ENCODE peak calls at places on chromosomes 6 and 20, in six cellular contexts. U is ovary, Q is colonic mucosa, T is lower lobe of right lung, B is breast epithelium, F is transverse colon. X is an unnamed sample.

GRCh38 chr6:47741807-47742206 is 40.0 kb upstream of the OPN5 start:
- DNase-seq in U (no peak), Q (peak; percentile 40), T (no peak), B (no peak), F (peak; percentile 40), X (no peak)

GRCh38 chr6:52541135-52541534 is 35.7 kb downstream of the TRAM2 start:
- DNase-seq in U (no peak), Q (no peak), T (no peak), B (no peak), F (no peak), X (no peak)

GRCh38 chr6:114344216-114344970 is 1.6 kb upstream of the HS3ST5 start:
- DNase-seq in U (no peak), Q (no peak), T (no peak), B (no peak), F (no peak), X (no peak)

GRCh38 chr6:157200117-157200516 is 123.2 kb downstream of the TMEM242 start:
- DNase-seq in U (no peak), Q (no peak), T (no peak), B (no peak), F (no peak), X (no peak)

GRCh38 chr6:113401231-113401630 is 455.9 kb upstream of the MARCKS start:
- DNase-seq in U (no peak), Q (no peak), T (no peak), B (no peak), F (no peak), X (no peak)

GRCh38 chr20:35312348-35312747 is 20.1 kb upstream of the FAM83C start:
- DNase-seq in U (no peak), Q (no peak), T (no peak), B (no peak), F (no peak), X (no peak)

GRCh38 chr20:17556842-17557674 is 12.8 kb upstream of the DSTN start:
- DNase-seq in U (peak; percentile 79), Q (peak; percentile 58), T (peak; percentile 74), B (peak; percentile 95), F (peak; percentile 73), X (no peak)

GRCh38 chr6:167956983-167957492 is 40.4 kb upstream of the KIF25 start:
- DNase-seq in U (no peak), Q (no peak), T (no peak), B (no peak), F (no peak), X (no peak)

GRCh38 chr20:38213607-38213940 is 47.0 kb downstream of the KIAA1755 start:
- DNase-seq in U (no peak), Q (no peak), T (no peak), B (no peak), F (no peak), X (no peak)

GRCh38 chr6:157613011-157613522 is 210.0 kb upstream of the SNX9 start:
- DNase-seq in U (no peak), Q (no peak), T (no peak), B (no peak), F (no peak), X (no peak)

DNA sequence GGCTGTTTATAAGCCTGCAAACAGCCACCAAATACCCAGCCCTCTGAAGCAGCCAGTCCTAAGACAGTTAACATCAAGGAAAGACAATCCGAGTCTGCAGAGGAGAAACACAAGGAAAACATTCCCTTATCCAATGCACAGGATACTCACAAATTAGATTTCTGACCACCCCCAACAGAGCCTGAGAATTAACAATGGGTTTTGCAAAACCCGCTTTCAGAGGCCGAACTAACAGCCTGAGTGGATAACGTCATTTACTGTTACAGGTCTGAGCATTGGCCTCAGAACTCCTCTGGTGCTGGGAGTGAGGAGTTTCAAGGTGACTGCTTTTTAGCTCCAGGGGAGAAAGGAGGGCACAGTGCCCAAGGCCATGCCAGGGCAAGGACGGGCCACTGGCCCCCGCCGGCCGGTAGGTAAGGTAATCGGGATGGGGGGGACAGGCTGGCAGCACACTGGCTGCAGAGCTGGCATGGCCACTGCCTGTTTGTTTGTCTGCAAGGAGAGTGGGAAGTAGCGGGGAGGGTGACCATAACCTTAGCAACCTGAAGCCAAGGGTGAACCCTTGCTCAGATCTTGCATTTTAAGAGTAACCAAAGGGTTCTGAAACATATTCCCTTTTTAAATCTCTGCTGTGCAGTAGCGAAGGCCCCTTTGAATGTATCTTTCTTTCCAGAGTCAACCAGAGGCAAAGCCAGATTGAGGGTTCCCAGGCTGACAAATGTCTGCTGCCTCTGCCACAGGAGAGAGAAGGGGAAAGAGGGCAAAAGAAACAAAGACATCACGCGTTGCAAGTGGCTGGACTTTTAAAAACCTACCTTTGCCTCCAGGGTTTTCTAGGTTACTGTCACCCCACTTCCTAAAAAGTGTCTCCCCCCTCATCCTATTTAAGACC is 3.9 kb downstream of the ZMYND8 start:
- DNase-seq in U (peak; percentile 67), Q (peak; percentile 38), T (peak; percentile 66), B (no peak), F (peak; percentile 32), X (no peak)
- H3K4me1 ChIP-seq in U (peaks cover 43% of the 10 kb centered on the region), Q (peaks cover 18% of the 10 kb centered on the region), T (peaks cover 100% of the 10 kb centered on the region), B (peaks cover 27% of the 10 kb centered on the region), F (peaks cover 100% of the 10 kb centered on the region), X (peaks cover 97% of the 10 kb centered on the region)

GRCh38 chr6:143955971-143956370 is 52.1 kb downstream of the PLAGL1 start:
- DNase-seq in U (no peak), Q (no peak), T (no peak), B (no peak), F (no peak), X (no peak)

GRCh38 chr6:143958839-143959399 is 49.1 kb downstream of the PLAGL1 start:
- DNase-seq in U (no peak), Q (no peak), T (no peak), B (no peak), F (no peak), X (no peak)

GRCh38 chr6:143959865-143960264 is 48.2 kb downstream of the PLAGL1 start:
- DNase-seq in U (no peak), Q (no peak), T (no peak), B (no peak), F (no peak), X (no peak)

GRCh38 chr6:143953922-143954321 is 54.1 kb downstream of the PLAGL1 start:
- DNase-seq in U (no peak), Q (no peak), T (no peak), B (no peak), F (no peak), X (no peak)

GRCh38 chr6:143957679-143958274 is 50.3 kb downstream of the PLAGL1 start:
- DNase-seq in U (no peak), Q (no peak), T (no peak), B (no peak), F (no peak), X (no peak)
- H3K4me3 ChIP-seq in U (no peak overlapping the region), Q (no peak overlapping the region), T (no peak overlapping the region), B (no peak overlapping the region), F (no peak overlapping the region), X (no peak overlapping the region)

GRCh38 chr6:3665608-3666007 is 85.9 kb downstream of the PXDC1 start:
- DNase-seq in U (no peak), Q (no peak), T (no peak), B (no peak), F (no peak), X (no peak)

GRCh38 chr6:3664641-3665041 is 86.9 kb downstream of the PXDC1 start:
- DNase-seq in U (no peak), Q (no peak), T (no peak), B (peak; percentile 22), F (no peak), X (no peak)

GRCh38 chr6:3671382-3671781 is 80.1 kb downstream of the PXDC1 start:
- DNase-seq in U (no peak), Q (no peak), T (no peak), B (no peak), F (no peak), X (no peak)

GRCh38 chr6:3669916-3670315 is 81.6 kb downstream of the PXDC1 start:
- DNase-seq in U (no peak), Q (no peak), T (no peak), B (no peak), F (no peak), X (no peak)
- H3K27ac ChIP-seq in U (no peak overlapping the region), Q (no peak overlapping the region), T (no peak overlapping the region), B (no peak overlapping the region), F (no peak overlapping the region), X (no peak overlapping the region)

DNA sequence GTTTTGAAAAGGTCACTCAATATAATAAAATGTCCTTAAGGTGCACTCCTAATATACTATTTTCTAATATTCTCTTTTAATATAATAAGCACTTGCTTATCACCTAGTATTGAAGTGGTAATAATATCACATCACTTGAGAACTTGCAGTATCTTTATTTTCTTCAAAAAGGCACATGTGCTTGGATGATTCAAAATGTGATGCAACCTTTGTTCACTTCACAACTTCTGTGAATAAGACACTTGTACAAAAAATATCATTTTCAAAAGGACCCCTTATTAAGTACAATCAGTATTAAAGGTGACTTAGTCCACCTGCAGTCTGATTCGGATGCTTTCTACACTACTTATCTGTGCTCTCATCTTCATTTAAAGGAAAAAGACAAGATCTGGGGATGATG is 3.4 kb downstream of the PRELID3B start:
- DNase-seq in U (no peak), Q (no peak), T (no peak), B (no peak), F (no peak), X (no peak)
- H3K4me1 ChIP-seq in U (peaks cover 8% of the 10 kb centered on the region), Q (peaks cover 22% of the 10 kb centered on the region), T (peaks cover 34% of the 10 kb centered on the region), B (no peaks in the 10 kb centered on the region), F (peaks cover 49% of the 10 kb centered on the region), X (peaks cover 58% of the 10 kb centered on the region)

GRCh38 chr6:33018418-33018817 is 9.0 kb upstream of the HLA-DOA start:
- DNase-seq in U (no peak), Q (no peak), T (no peak), B (no peak), F (no peak), X (no peak)
- H3K4me3 ChIP-seq in U (no peak overlapping the region), Q (no peak overlapping the region), T (peak overlapping the region; percentile 34), B (no peak overlapping the region), F (no peak overlapping the region), X (no peak overlapping the region)

GRCh38 chr20:62888406-62888805 is 26.8 kb upstream of the TCFL5 start:
- DNase-seq in U (no peak), Q (no peak), T (peak; percentile 28), B (no peak), F (no peak), X (no peak)
- H3K27ac ChIP-seq in U (no peak overlapping the region), Q (no peak overlapping the region), T (no peak overlapping the region), B (no peak overlapping the region), F (no peak overlapping the region), X (no peak overlapping the region)

DNA sequence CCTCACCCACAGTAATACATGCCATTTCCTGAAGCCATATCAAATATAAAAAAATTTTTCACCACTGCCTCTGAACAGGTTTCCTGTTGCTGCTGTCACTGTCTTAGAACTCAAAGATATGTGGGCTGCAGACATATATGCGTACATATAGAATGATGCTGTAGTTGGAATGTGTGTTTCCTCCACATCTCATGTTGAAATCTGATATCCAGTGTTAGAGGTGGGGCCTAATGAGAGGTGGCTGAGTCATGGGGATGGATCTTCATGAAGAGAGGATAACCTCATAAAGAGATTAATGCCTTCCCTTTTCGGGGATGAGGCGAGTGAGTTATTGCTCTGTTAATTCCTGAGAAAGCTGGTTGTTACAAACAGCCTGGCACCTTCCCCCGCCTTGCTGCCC is 7.7 kb upstream of the SCP2D1 start:
- DNase-seq in U (no peak), Q (no peak), T (no peak), B (no peak), F (no peak), X (no peak)
- H3K4me1 ChIP-seq in U (no peaks in the 10 kb centered on the region), Q (no peaks in the 10 kb centered on the region), T (no peaks in the 10 kb centered on the region), B (no peaks in the 10 kb centered on the region), F (no peaks in the 10 kb centered on the region), X (no peaks in the 10 kb centered on the region)

GRCh38 chr6:24584390-24584735 is 61.6 kb downstream of the KIAA0319 start:
- DNase-seq in U (no peak), Q (no peak), T (no peak), B (no peak), F (no peak), X (no peak)
- H3K4me3 ChIP-seq in U (no peak overlapping the region), Q (no peak overlapping the region), T (no peak overlapping the region), B (no peak overlapping the region), F (no peak overlapping the region), X (no peak overlapping the region)